ENCODE peak calls at places on chromosomes 3 and 15, in six cellular contexts. M is H1, G is GM12891, B is HepG2, L is K562, K is GM12878. C is an unnamed sample.
A peak's percentile ranks its signal among the peaks of the same experiment; 100 is the strongest.

GRCh38 chr15:60343221-60343970 is 54.4 kb downstream of the ANXA2 start:
- DNase-seq in K (no peak), L (no peak), B (no peak), M (no peak), G (no peak), C (no peak)

GRCh38 chr3:128864351-128864811 is 15.0 kb upstream of the ACAD9 start:
- DNase-seq in L (no peak), B (no peak), M (no peak), K (no peak), G (no peak), C (no peak)

GRCh38 chr3:54712539-54712938 is 215.3 kb downstream of the LRTM1 start:
- DNase-seq in L (no peak), M (no peak), B (no peak), G (no peak), K (no peak), C (no peak)

GRCh38 chr15:83250766-83251165 is 33.7 kb downstream of the BNC1 start:
- DNase-seq in B (no peak), L (no peak), G (no peak), M (no peak), K (no peak), C (no peak)

GRCh38 chr15:96321422-96322391 is 8.8 kb upstream of the NR2F2 start:
- DNase-seq in K (no peak), L (no peak), G (no peak), B (no peak), M (peak; percentile 71), C (no peak)

GRCh38 chr15:82810061-82810862 is 834 bp downstream of the WHAMM start:
- DNase-seq in G (no peak), L (peak; percentile 64), M (peak; percentile 69), K (no peak), B (peak; percentile 39), C (no peak)

GRCh38 chr3:20324664-20325478 is 138.9 kb upstream of the SGO1 start:
- DNase-seq in G (no peak), L (peak; percentile 68), M (no peak), K (peak; percentile 39), B (no peak), C (no peak)

GRCh38 chr3:144426366-144426765 is 454.7 kb downstream of the DIPK2A start:
- DNase-seq in L (no peak), G (no peak), K (no peak), M (no peak), B (no peak), C (no peak)

GRCh38 chr3:9214185-9214584 is 35.3 kb downstream of the SRGAP3 start:
- DNase-seq in M (no peak), K (no peak), B (no peak), G (no peak), L (no peak), C (no peak)

GRCh38 chr3:51434746-51435323 is 43.8 kb downstream of the RBM15B start:
- DNase-seq in K (peak; percentile 5), B (peak; percentile 48), M (peak; percentile 54), L (peak; percentile 52), G (peak; percentile 20), C (peak; percentile 15)

GRCh38 chr15:62527387-62527786 is 362.3 kb upstream of the C2CD4B start:
- DNase-seq in M (no peak), K (no peak), G (no peak), L (no peak), B (no peak), C (no peak)

GRCh38 chr3:158765518-158766205 is 33.4 kb upstream of the RARRES1 start:
- DNase-seq in G (no peak), B (no peak), M (no peak), L (no peak), K (no peak), C (no peak)

GRCh38 chr3:184885112-184885511 is 73.1 kb downstream of the VPS8 start:
- DNase-seq in L (no peak), K (no peak), G (no peak), B (no peak), M (no peak), C (no peak)

GRCh38 chr3:49912787-49913375 is 9.2 kb upstream of the MST1R start:
- DNase-seq in K (no peak), L (no peak), G (no peak), B (no peak), M (no peak), C (no peak)

GRCh38 chr3:39291903-39292329 is 12.1 kb upstream of the CX3CR1 start:
- DNase-seq in L (peak; percentile 76), K (no peak), B (peak; percentile 50), M (peak; percentile 97), G (no peak), C (no peak)

GRCh38 chr3:87370007-87370406 is 93.6 kb upstream of the POU1F1 start:
- DNase-seq in L (no peak), B (no peak), K (no peak), G (no peak), M (no peak), C (no peak)

GRCh38 chr3:23600178-23600577 is 205.6 kb upstream of the UBE2E1 start:
- DNase-seq in L (no peak), B (no peak), G (no peak), K (no peak), M (peak; percentile 36), C (no peak)

GRCh38 chr15:99603828-99604227 is 38.0 kb downstream of the MEF2A start:
- DNase-seq in M (no peak), G (no peak), B (no peak), L (no peak), K (no peak), C (no peak)

GRCh38 chr15:60005352-60006202 is 1.5 kb downstream of the FOXB1 start:
- DNase-seq in M (peak; percentile 69), G (no peak), B (no peak), K (no peak), L (no peak), C (no peak)

GRCh38 chr15:44782516-44782915 is 46.2 kb downstream of the TRIM69 start:
- DNase-seq in B (no peak), M (no peak), L (no peak), G (no peak), K (no peak), C (no peak)

GRCh38 chr15:83830381-83830780 is 176.5 kb downstream of the ADAMTSL3 start:
- DNase-seq in K (no peak), L (no peak), G (no peak), B (no peak), M (no peak), C (no peak)

GRCh38 chr3:17424137-17424536 is 318.3 kb downstream of the TBC1D5 start:
- DNase-seq in L (no peak), K (no peak), B (no peak), M (no peak), G (no peak), C (no peak)

GRCh38 chr3:130601662-130602061 is 84.7 kb downstream of the COL6A6 start:
- DNase-seq in K (no peak), M (no peak), L (no peak), G (no peak), B (no peak), C (no peak)

GRCh38 chr3:45095916-45096526 is 50.2 kb downstream of the CDCP1 start:
- DNase-seq in K (no peak), M (no peak), B (no peak), L (no peak), G (no peak), C (no peak)

GRCh38 chr3:179046497-179047353 is 24.9 kb downstream of the ZMAT3 start:
- DNase-seq in K (peak; percentile 89), M (no peak), B (no peak), L (no peak), G (no peak), C (no peak)

GRCh38 chr3:24185738-24186384 is 240.8 kb downstream of the NR1D2 start:
- DNase-seq in B (peak; percentile 26), M (peak; percentile 65), G (peak; percentile 25), L (peak; percentile 94), K (no peak), C (peak; percentile 12)

GRCh38 chr3:194315088-194315964 is 35.8 kb downstream of the CPN2 start:
- DNase-seq in K (peak; percentile 38), B (peak; percentile 50), G (peak; percentile 91), L (peak; percentile 88), M (peak; percentile 98), C (peak; percentile 93)
- TF ChIP-seq POLR2A in K (no peak), B (no peak), G (no peak), L (no peak), M (no peak), C (no peak)

DNA sequence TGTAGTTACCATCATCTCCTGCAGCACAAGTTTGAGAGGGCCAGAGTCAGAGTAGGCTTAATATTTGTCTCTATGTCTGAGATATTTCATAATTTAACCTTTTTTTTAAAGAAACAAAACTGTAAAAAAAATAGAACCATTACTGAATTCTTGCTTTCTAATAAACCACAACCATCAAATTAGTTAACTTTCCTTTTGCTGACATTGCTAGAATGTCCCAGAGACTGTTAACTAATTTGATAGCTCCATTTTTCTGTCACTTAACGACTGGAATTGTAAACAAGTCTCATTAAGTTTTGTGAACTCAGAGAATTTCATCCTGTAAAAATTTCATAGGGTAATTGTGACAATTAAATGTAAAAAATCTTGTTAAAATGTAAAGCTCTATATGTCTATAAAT is 35.6 kb downstream of the IMPG2 start:
- DNase-seq in L (no peak), M (no peak), K (no peak), B (no peak), G (no peak), C (no peak)
- TF ChIP-seq TAF1 in L (no peak), M (no peak), K (no peak), B (no peak), G (no peak), C (no peak)

DNA sequence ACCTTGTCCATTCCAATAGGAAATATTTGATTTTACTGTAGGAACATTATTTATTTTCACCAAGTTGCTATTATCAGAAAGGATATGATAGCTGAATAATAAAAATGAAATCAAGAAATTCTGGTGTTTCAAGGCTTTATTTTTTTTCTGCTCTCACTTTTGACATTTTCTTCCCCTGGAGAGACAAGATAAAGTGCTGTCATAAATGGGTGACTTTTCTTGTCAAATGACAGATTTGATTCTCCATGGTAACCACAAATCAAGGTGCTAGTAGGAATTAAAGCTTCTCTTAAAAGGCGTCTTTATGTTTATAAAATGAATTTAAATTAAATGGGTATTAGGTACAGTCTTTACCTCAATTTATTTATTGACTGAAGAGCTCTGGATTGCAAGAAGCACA is 124.6 kb downstream of the FOXP1 start:
- DNase-seq in K (no peak), G (no peak), M (no peak), B (no peak), L (no peak), C (no peak)
- TF ChIP-seq POLR2A in K (no peak), G (no peak), M (no peak), B (no peak), L (no peak), C (no peak)

DNA sequence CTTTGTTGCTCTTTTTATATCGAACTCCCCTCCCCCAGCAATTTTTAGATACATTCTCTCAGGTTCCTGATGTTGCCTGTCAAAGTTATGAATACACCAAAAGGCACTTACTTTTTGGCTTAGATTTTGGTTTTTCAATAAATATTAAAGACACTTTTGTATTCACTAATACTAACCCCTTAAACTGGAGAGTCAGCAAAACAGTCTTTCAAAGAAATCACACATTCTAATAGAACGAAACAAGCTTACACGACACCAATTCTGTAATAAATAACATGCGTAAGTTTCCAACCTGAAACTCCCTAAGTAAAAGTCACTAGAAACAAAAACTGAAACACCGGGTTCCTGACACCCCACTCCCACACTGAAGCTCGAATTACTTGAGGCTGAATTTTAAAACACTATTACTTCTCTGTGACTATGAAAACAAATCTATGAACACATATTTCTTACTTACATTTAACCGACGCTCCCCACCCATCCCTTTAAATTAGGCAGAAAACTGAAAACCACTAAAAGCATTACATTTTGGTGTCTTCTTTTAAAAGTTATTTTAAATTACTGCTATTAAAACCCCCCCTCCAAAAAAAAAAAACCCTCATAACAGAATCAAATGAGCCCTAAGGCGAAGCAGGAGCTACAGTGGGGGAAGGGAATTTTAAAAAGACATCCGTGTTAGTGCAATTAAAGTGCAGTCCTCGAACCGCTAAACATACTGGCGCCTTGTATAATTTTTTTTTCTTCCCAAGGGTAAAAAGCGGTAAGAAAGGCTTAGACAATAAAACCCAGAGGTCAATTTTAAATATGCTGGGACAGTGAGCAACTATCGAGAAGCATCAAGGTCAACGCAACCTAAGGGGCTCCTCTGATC is 940 bp downstream of the SPPL2A start:
- DNase-seq in M (no peak), L (peak; percentile 24), G (peak; percentile 25), K (peak; percentile 43), B (no peak), C (no peak)
- TF ChIP-seq TAF1 in M (no peak), L (no peak), G (no peak), K (no peak), B (no peak), C (no peak)

C was measured in GM12892.